ENCODE peak calls at places on chromosomes 12 and 14, in four cellular contexts. One of them, this sample, is unnamed.

GRCh38 chr12:2751686-2752085 is 43.1 kb upstream of the FKBP4 start:
- DNase-seq in A549: no peak
- DNase-seq in IMR-90: no peak
- DNase-seq in neural progenitor cell: peak
- DNase-seq in this sample: no peak

GRCh38 chr14:90828642-90829487 is 12.6 kb upstream of the TTC7B start:
- DNase-seq in IMR-90: no peak
- DNase-seq in neural progenitor cell: no peak
- DNase-seq in A549: no peak
- DNase-seq in this sample: peak

GRCh38 chr12:26514364-26514763 is 318.6 kb downstream of the ITPR2 start:
- DNase-seq in A549: no peak
- DNase-seq in neural progenitor cell: no peak
- DNase-seq in IMR-90: no peak
- DNase-seq in this sample: no peak

GRCh38 chr14:23512156-23512555 is 39.4 kb downstream of the ZFHX2 start:
- DNase-seq in neural progenitor cell: no peak
- DNase-seq in A549: no peak
- DNase-seq in IMR-90: no peak
- DNase-seq in this sample: peak

GRCh38 chr12:104825408-104825807 is 132.7 kb downstream of the SLC41A2 start:
- DNase-seq in neural progenitor cell: peak
- DNase-seq in IMR-90: peak
- DNase-seq in A549: no peak
- DNase-seq in this sample: peak

GRCh38 chr14:53715390-53715730 is 241.3 kb downstream of the BMP4 start:
- DNase-seq in IMR-90: peak
- DNase-seq in A549: peak
- DNase-seq in neural progenitor cell: no peak
- DNase-seq in this sample: no peak

GRCh38 chr14:98962118-98962517 is 309.9 kb downstream of the BCL11B start:
- DNase-seq in A549: no peak
- DNase-seq in neural progenitor cell: no peak
- DNase-seq in IMR-90: no peak
- DNase-seq in this sample: no peak

GRCh38 chr12:5520831-5521230 is 88.9 kb downstream of the NTF3 start:
- DNase-seq in IMR-90: no peak
- DNase-seq in neural progenitor cell: no peak
- DNase-seq in A549: no peak
- DNase-seq in this sample: no peak

GRCh38 chr14:69288001-69288771 is 28.2 kb downstream of the GALNT16 start:
- DNase-seq in IMR-90: peak
- DNase-seq in neural progenitor cell: peak
- DNase-seq in A549: peak
- DNase-seq in this sample: no peak

DNA sequence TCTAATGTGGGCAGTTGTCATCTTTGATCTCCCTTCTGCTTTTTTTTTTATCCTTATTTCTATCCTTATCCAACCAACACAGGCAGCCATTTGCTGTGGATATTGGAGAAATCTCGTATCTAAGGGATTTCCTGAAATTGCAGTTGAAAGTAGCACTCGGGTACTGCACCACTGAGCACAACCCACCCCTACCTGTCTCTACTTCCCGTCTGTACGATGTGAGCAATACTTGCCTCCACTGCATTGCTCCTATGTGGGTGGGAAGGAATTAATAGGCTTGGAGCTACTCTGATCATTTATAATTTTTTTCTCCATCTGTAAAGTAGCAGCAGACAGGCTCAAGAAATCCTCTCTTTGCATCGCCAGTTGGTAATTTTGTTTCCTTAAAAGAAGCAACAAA is 300.4 kb downstream of the SNAPC1 start:
- DNase-seq in IMR-90: no peak
- DNase-seq in neural progenitor cell: no peak
- DNase-seq in A549: no peak
- DNase-seq in this sample: no peak
- H3K4me2 ChIP-seq in IMR-90: no peak
- H3K4me2 ChIP-seq in neural progenitor cell: no peak
- H3K4me2 ChIP-seq in A549: no peak
- H3K4me2 ChIP-seq in this sample: no peak

GRCh38 chr14:104436047-104436531 is 143.5 kb upstream of the C14orf180 start:
- DNase-seq in neural progenitor cell: no peak
- DNase-seq in IMR-90: no peak
- DNase-seq in A549: no peak
- DNase-seq in this sample: peak
- TF ChIP-seq CTCF in neural progenitor cell: no peak
- TF ChIP-seq CTCF in IMR-90: no peak
- TF ChIP-seq CTCF in A549: no peak
- TF ChIP-seq CTCF in this sample: no peak

GRCh38 chr12:20588057-20588456 is 107.1 kb upstream of the SLCO1C1 start:
- DNase-seq in A549: no peak
- DNase-seq in neural progenitor cell: peak
- DNase-seq in IMR-90: no peak
- DNase-seq in this sample: no peak

GRCh38 chr12:20585055-20585625 is 110.0 kb upstream of the SLCO1C1 start:
- DNase-seq in A549: no peak
- DNase-seq in neural progenitor cell: no peak
- DNase-seq in IMR-90: no peak
- DNase-seq in this sample: no peak
- H3K4me2 ChIP-seq in A549: no peak
- H3K4me2 ChIP-seq in neural progenitor cell: no peak
- H3K4me2 ChIP-seq in IMR-90: no peak
- H3K4me2 ChIP-seq in this sample: no peak

DNA sequence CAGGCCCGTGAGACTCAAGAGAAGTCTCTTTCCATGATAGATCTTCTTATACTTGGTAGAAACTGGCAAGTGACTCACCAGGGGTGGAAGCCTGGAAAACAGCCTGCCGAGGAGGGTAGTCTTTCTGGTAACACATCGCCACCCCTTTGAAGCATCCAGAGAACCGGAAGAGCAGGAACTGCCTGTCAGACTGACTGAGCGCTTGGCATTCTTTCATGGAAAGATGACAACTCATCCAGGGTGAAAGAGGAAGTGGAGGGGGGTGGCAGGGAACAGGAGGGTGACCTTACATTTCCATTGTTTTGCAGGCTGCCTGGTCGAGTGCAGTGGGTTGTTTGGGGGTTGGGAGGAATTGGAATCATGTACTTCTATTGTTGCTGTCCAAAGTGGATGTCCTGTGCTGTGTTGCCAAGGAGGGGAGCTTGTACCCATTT is 34.5 kb downstream of the PRKCH start:
- DNase-seq in neural progenitor cell: no peak
- DNase-seq in A549: peak
- DNase-seq in IMR-90: peak
- DNase-seq in this sample: no peak
- TF ChIP-seq CTCF in neural progenitor cell: no peak
- TF ChIP-seq CTCF in A549: no peak
- TF ChIP-seq CTCF in IMR-90: no peak
- TF ChIP-seq CTCF in this sample: no peak

This sample was measured in osteoblast.